ENCODE peak calls at places on chromosomes 1 and 21, in seven cellular contexts. E is HL-60, M is IMR-90, I is AG09319, U is fibroblast of the aortic adventitia, N is adrenal gland, S is brain microvascular endothelial cell. A is an unnamed sample.

GRCh38 chr1:165871311-165872067 is 44.1 kb downstream of the UCK2 start:
- DNase-seq in U (no peak), N (peak; percentile 61), M (peak; percentile 54), I (no peak), S (peak; percentile 52), E (peak; percentile 96), A (peak; percentile 85)

GRCh38 chr1:109687641-109688499 is at the start of gene GSTM1:
- DNase-seq in N (peak; percentile 90), I (no peak), S (peak; percentile 43), U (no peak), E (peak; percentile 39), M (no peak), A (no peak)

GRCh38 chr1:155044812-155045690 is 6.1 kb upstream of the ADAM15 start:
- DNase-seq in U (peak; percentile 84), E (peak; percentile 76), N (peak; percentile 89), M (peak; percentile 75), S (peak; percentile 72), I (peak; percentile 64), A (peak; percentile 90)

GRCh38 chr1:190754769-190755168 is 277.1 kb upstream of the BRINP3 start:
- DNase-seq in I (no peak), E (no peak), U (peak; percentile 47), M (peak; percentile 85), N (no peak), S (no peak), A (peak; percentile 76)

GRCh38 chr1:59041878-59042277 is 255.0 kb upstream of the FGGY start:
- DNase-seq in E (no peak), N (no peak), U (peak; percentile 66), I (no peak), S (no peak), M (peak; percentile 45), A (peak; percentile 36)

GRCh38 chr1:228794810-228795209 is 59.5 kb downstream of the RHOU start:
- DNase-seq in M (no peak), U (no peak), S (no peak), I (no peak), E (no peak), N (no peak), A (no peak)

GRCh38 chr1:85262985-85263384 is 3.5 kb upstream of the C1orf52 start:
- DNase-seq in E (no peak), U (no peak), M (no peak), S (no peak), N (no peak), I (no peak), A (no peak)

GRCh38 chr21:34728479-34728878 is 59.7 kb downstream of the CLIC6 start:
- DNase-seq in M (no peak), E (no peak), N (no peak), U (no peak), S (no peak), I (no peak), A (no peak)

GRCh38 chr1:17347769-17348592 is 24.0 kb upstream of the PADI6 start:
- DNase-seq in M (peak; percentile 62), N (no peak), S (peak; percentile 49), U (peak; percentile 56), E (no peak), I (no peak), A (peak; percentile 76)

GRCh38 chr1:1020415-1021009 is 592 bp downstream of the AGRN start:
- DNase-seq in E (no peak), I (no peak), S (no peak), U (no peak), M (no peak), N (no peak), A (no peak)

GRCh38 chr1:76868916-76869315 is 1.6 kb downstream of the ST6GALNAC5 start:
- DNase-seq in N (peak; percentile 43), U (no peak), E (no peak), M (no peak), I (no peak), S (no peak), A (no peak)

GRCh38 chr1:118989006-118989736 is 1.0 kb upstream of the TBX15 start:
- DNase-seq in N (no peak), M (no peak), E (no peak), S (peak; percentile 73), U (no peak), I (no peak), A (no peak)

GRCh38 chr1:84998642-84999280 is 1.8 kb upstream of the MCOLN2 start:
- DNase-seq in M (peak; percentile 10), S (no peak), I (no peak), U (no peak), E (peak; percentile 26), N (no peak), A (no peak)

GRCh38 chr1:204859885-204860284 is 10.8 kb upstream of the NFASC start:
- DNase-seq in N (peak; percentile 27), E (no peak), M (no peak), S (no peak), I (no peak), U (no peak), A (no peak)

GRCh38 chr1:111733183-111733995 is 5.8 kb downstream of the INKA2 start:
- DNase-seq in M (peak; percentile 91), E (peak; percentile 92), N (peak; percentile 33), S (peak; percentile 76), U (peak; percentile 51), I (peak; percentile 46), A (peak; percentile 31)

GRCh38 chr1:170664283-170664827 is 424 bp downstream of the PRRX1 start:
- DNase-seq in I (no peak), U (no peak), N (peak; percentile 35), M (peak; percentile 32), S (peak; percentile 23), E (no peak), A (no peak)

GRCh38 chr1:34441661-34442060 is 265.0 kb downstream of the C1orf94 start:
- DNase-seq in S (no peak), I (no peak), N (peak; percentile 13), U (no peak), E (no peak), M (no peak), A (no peak)

GRCh38 chr1:224381880-224382548 is 25.3 kb downstream of the CNIH4 start:
- DNase-seq in I (no peak), S (no peak), E (no peak), M (no peak), N (no peak), U (no peak), A (no peak)

GRCh38 chr21:33897739-33898138 is 17.9 kb downstream of the ATP5PO start:
- DNase-seq in N (no peak), M (peak; percentile 5), E (no peak), S (no peak), I (no peak), U (no peak), A (no peak)

GRCh38 chr1:201917362-201918033 is 28.8 kb downstream of the SHISA4 start:
- DNase-seq in M (peak; percentile 94), S (peak; percentile 75), I (peak; percentile 68), U (peak; percentile 97), N (peak; percentile 51), E (no peak), A (peak; percentile 96)

DNA sequence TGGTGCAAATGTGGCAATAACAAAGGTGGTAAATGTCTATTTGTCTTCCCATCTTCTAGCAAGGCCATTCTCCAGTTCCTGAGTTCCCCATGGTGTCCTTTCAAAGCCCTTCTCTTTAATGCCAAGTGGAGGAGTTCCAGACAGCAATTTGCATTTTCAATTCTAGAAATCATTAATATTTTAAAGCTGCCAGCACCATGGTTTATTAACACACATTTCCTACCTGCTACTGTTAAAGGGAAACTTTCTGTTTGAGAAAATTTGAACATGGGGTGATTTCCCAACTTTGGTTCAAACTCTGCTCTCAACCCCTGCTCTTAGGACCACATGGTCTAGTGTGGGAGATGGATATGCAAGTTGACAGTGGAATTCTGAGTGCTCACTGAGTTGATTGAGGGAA is 98.0 kb downstream of the BEND5 start:
- DNase-seq in I (no peak), S (no peak), M (no peak), U (no peak), E (no peak), N (no peak), A (no peak)
- TF ChIP-seq CTCF in I (no peak), S (no peak), M (no peak), U (no peak), E (no peak), N (no peak), A (no peak)

DNA sequence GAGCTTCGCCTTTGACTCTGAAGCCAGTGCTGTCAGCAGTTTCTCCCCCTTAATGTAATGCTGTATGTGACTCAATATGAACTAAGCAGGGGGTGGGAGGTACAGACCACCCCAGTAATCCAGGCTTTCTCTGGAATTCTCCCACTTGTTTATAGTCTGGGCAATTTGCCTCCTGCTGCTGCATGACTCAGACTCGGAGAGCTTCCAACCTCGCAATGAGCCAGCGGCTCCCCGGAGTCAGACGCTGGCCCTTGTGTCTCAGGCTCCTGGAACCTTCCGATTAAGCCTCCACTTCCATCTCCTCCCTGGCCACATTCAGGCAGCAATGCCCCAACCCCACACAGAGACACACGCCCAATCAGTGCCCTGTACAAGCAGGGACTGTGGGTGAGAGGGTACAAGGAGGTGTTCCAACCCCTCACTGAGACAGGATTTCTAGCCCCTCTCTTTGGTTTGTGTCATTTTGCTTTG is 471.7 kb upstream of the VAMP3 start:
- DNase-seq in U (peak; percentile 96), I (peak; percentile 88), E (no peak), M (peak; percentile 100), N (peak; percentile 85), S (peak; percentile 98), A (peak; percentile 92)
- TF ChIP-seq CTCF in U (no peak), I (no peak), E (no peak), M (no peak), N (no peak), S (no peak), A (no peak)

GRCh38 chr1:39266792-39267191 is 62.3 kb downstream of the MACF1 start:
- DNase-seq in N (no peak), E (no peak), S (no peak), M (no peak), I (no peak), U (no peak), A (no peak)
- TF ChIP-seq CTCF in N (no peak), E (no peak), S (no peak), M (no peak), I (no peak), U (no peak), A (no peak)

DNA sequence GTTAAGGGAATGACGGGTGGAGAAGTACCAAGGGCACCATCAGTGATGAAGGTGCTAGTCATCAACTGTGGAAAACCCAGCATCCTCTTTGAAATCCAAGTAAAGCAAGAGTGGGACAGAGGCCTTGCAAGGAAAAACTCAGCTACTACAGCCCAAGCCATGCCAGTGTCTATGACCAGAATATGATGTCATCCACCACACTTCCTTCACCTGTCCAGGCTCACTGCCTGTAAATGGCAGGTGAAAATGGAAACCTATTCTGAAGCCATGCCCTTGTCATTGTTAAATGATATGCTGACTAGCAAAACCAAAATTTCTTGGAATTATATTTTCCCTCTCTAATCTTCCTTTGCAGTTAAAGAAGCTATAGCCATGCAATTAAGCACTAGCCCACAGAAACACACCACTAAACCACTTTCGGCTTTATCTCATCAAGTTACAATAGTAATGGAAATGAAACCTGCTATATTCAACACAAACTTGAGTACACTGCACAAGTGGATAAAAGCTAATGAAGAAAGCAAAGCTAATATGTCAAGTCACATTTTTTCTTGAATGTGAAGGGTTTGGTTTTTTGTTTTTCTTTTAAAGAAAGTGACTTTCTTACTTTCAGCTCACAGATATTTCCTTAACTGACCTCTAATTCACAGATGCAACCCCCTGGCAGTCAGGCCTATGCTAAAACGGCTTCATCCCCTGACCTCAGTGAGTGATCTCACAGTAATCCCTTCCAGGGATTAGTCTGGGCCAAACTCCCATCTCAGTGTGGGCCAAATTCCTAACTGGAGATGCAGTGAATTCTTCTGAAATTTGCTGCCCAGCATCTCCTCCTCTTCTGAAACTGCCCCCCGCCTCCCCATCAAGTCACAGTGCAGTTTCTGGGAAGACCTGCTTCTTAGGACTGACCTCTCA is 96.2 kb upstream of the RALGPS2 start:
- DNase-seq in U (peak; percentile 90), M (peak; percentile 83), S (peak; percentile 47), I (peak; percentile 77), N (no peak), E (no peak), A (no peak)
- TF ChIP-seq CTCF in U (no peak), M (no peak), S (no peak), I (no peak), N (no peak), E (no peak), A (no peak)